ENCODE peak calls at places on chromosomes 1 and 21, in six cellular contexts. One of them, this sample, is unnamed.

GRCh38 chr1:107782192-107782845 is 182.7 kb downstream of the VAV3 start:
- DNase-seq in AG04449: peak
- DNase-seq in psoas muscle: no peak
- DNase-seq in nephron progenitor cell: peak
- DNase-seq in suprapubic skin: no peak
- DNase-seq in sigmoid colon: no peak
- DNase-seq in this sample: peak

GRCh38 chr1:228782662-228783414 is 47.6 kb downstream of the RHOU start:
- DNase-seq in AG04449: no peak
- DNase-seq in psoas muscle: peak
- DNase-seq in nephron progenitor cell: no peak
- DNase-seq in suprapubic skin: no peak
- DNase-seq in sigmoid colon: no peak
- DNase-seq in this sample: no peak

GRCh38 chr1:234134878-234135277 is 230.4 kb downstream of the SLC35F3 start:
- DNase-seq in AG04449: no peak
- DNase-seq in psoas muscle: no peak
- DNase-seq in nephron progenitor cell: no peak
- DNase-seq in suprapubic skin: no peak
- DNase-seq in sigmoid colon: no peak
- DNase-seq in this sample: no peak

GRCh38 chr1:118335372-118335771 is 150.3 kb upstream of the SPAG17 start:
- DNase-seq in AG04449: peak
- DNase-seq in psoas muscle: no peak
- DNase-seq in nephron progenitor cell: no peak
- DNase-seq in suprapubic skin: no peak
- DNase-seq in sigmoid colon: no peak
- DNase-seq in this sample: no peak

GRCh38 chr1:214422137-214422671 is 129.2 kb downstream of the PTPN14 start:
- DNase-seq in AG04449: no peak
- DNase-seq in psoas muscle: no peak
- DNase-seq in nephron progenitor cell: no peak
- DNase-seq in suprapubic skin: no peak
- DNase-seq in sigmoid colon: no peak
- DNase-seq in this sample: no peak

GRCh38 chr1:230851291-230851691 is 17.0 kb downstream of the C1orf198 start:
- DNase-seq in AG04449: no peak
- DNase-seq in psoas muscle: no peak
- DNase-seq in nephron progenitor cell: peak
- DNase-seq in suprapubic skin: no peak
- DNase-seq in sigmoid colon: no peak
- DNase-seq in this sample: no peak

GRCh38 chr1:46173361-46173856 is 1.5 kb upstream of the TSPAN1 start:
- DNase-seq in AG04449: no peak
- DNase-seq in psoas muscle: no peak
- DNase-seq in nephron progenitor cell: no peak
- DNase-seq in suprapubic skin: no peak
- DNase-seq in sigmoid colon: no peak
- DNase-seq in this sample: peak

GRCh38 chr1:19512545-19512944 is 27.2 kb upstream of the CAPZB start:
- DNase-seq in AG04449: no peak
- DNase-seq in psoas muscle: no peak
- DNase-seq in nephron progenitor cell: no peak
- DNase-seq in suprapubic skin: no peak
- DNase-seq in sigmoid colon: no peak
- DNase-seq in this sample: no peak

GRCh38 chr1:17355898-17356297 is 16.1 kb upstream of the PADI6 start:
- DNase-seq in AG04449: no peak
- DNase-seq in psoas muscle: no peak
- DNase-seq in nephron progenitor cell: no peak
- DNase-seq in suprapubic skin: no peak
- DNase-seq in sigmoid colon: no peak
- DNase-seq in this sample: no peak

GRCh38 chr1:230401763-230402294 is 24.3 kb downstream of the PGBD5 start:
- DNase-seq in AG04449: no peak
- DNase-seq in psoas muscle: no peak
- DNase-seq in nephron progenitor cell: no peak
- DNase-seq in suprapubic skin: no peak
- DNase-seq in sigmoid colon: no peak
- DNase-seq in this sample: no peak

GRCh38 chr1:109161836-109162606 is 48.1 kb downstream of the ELAPOR1 start:
- DNase-seq in AG04449: peak
- DNase-seq in psoas muscle: no peak
- DNase-seq in nephron progenitor cell: no peak
- DNase-seq in suprapubic skin: no peak
- DNase-seq in sigmoid colon: peak
- DNase-seq in this sample: peak

GRCh38 chr1:241844593-241844992 is 3.4 kb upstream of the EXO1 start:
- DNase-seq in AG04449: no peak
- DNase-seq in psoas muscle: no peak
- DNase-seq in nephron progenitor cell: no peak
- DNase-seq in suprapubic skin: no peak
- DNase-seq in sigmoid colon: no peak
- DNase-seq in this sample: no peak

GRCh38 chr1:3322440-3323020 is 131.9 kb upstream of the ARHGEF16 start:
- DNase-seq in AG04449: no peak
- DNase-seq in psoas muscle: no peak
- DNase-seq in nephron progenitor cell: no peak
- DNase-seq in suprapubic skin: no peak
- DNase-seq in sigmoid colon: no peak
- DNase-seq in this sample: no peak

GRCh38 chr1:58818991-58819390 is 35.1 kb upstream of the JUN start:
- DNase-seq in AG04449: no peak
- DNase-seq in psoas muscle: no peak
- DNase-seq in nephron progenitor cell: no peak
- DNase-seq in suprapubic skin: no peak
- DNase-seq in sigmoid colon: no peak
- DNase-seq in this sample: no peak

GRCh38 chr21:27077501-27077900 is 110.6 kb upstream of the ADAMTS5 start:
- DNase-seq in AG04449: no peak
- DNase-seq in psoas muscle: no peak
- DNase-seq in nephron progenitor cell: no peak
- DNase-seq in suprapubic skin: peak
- DNase-seq in sigmoid colon: no peak
- DNase-seq in this sample: no peak

This sample was measured in MV-4-11.